ENCODE peak calls at places on chromosomes 1 and 21, in ten cellular contexts. One of them, this sample, is unnamed.

GRCh38 chr21:45941338-45941710 is 40.2 kb upstream of the COL6A1 start:
- DNase-seq in epithelial cell of esophagus: no peak
- DNase-seq in activated CD8-positive, alpha-beta memory T cell treated with anti-CD3 and anti-CD28 coated beads, Interleukin-2, amount 10 ng/mL, durations not matched to agents 7 days and 5 days: no peak
- DNase-seq in renal cortical epithelial cell: no peak
- DNase-seq in body of pancreas: no peak
- DNase-seq in endothelial cell of umbilical vein: no peak
- DNase-seq in fibroblast of mammary gland: no peak
- DNase-seq in psoas muscle: no peak
- DNase-seq in CD8-positive, alpha-beta T cell: no peak
- DNase-seq in HEK293T: no peak
- DNase-seq in this sample: no peak

GRCh38 chr1:157033357-157033876 is 12.1 kb downstream of the ARHGEF11 start:
- DNase-seq in epithelial cell of esophagus: no peak
- DNase-seq in activated CD8-positive, alpha-beta memory T cell treated with anti-CD3 and anti-CD28 coated beads, Interleukin-2, amount 10 ng/mL, durations not matched to agents 7 days and 5 days: no peak
- DNase-seq in renal cortical epithelial cell: no peak
- DNase-seq in body of pancreas: no peak
- DNase-seq in endothelial cell of umbilical vein: no peak
- DNase-seq in fibroblast of mammary gland: no peak
- DNase-seq in psoas muscle: no peak
- DNase-seq in CD8-positive, alpha-beta T cell: no peak
- DNase-seq in HEK293T: no peak
- DNase-seq in this sample: no peak

GRCh38 chr1:18530567-18531502 is 50.1 kb downstream of the KLHDC7A start:
- DNase-seq in epithelial cell of esophagus: no peak
- DNase-seq in activated CD8-positive, alpha-beta memory T cell treated with anti-CD3 and anti-CD28 coated beads, Interleukin-2, amount 10 ng/mL, durations not matched to agents 7 days and 5 days: peak
- DNase-seq in renal cortical epithelial cell: peak
- DNase-seq in body of pancreas: no peak
- DNase-seq in endothelial cell of umbilical vein: no peak
- DNase-seq in fibroblast of mammary gland: no peak
- DNase-seq in psoas muscle: no peak
- DNase-seq in CD8-positive, alpha-beta T cell: no peak
- DNase-seq in HEK293T: no peak
- DNase-seq in this sample: no peak

GRCh38 chr1:246199086-246199485 is 308.0 kb downstream of the SMYD3 start:
- DNase-seq in epithelial cell of esophagus: peak
- DNase-seq in activated CD8-positive, alpha-beta memory T cell treated with anti-CD3 and anti-CD28 coated beads, Interleukin-2, amount 10 ng/mL, durations not matched to agents 7 days and 5 days: no peak
- DNase-seq in renal cortical epithelial cell: peak
- DNase-seq in body of pancreas: no peak
- DNase-seq in endothelial cell of umbilical vein: no peak
- DNase-seq in fibroblast of mammary gland: peak
- DNase-seq in psoas muscle: no peak
- DNase-seq in CD8-positive, alpha-beta T cell: no peak
- DNase-seq in HEK293T: peak
- DNase-seq in this sample: no peak

GRCh38 chr1:205296154-205296553 is 25.4 kb downstream of the NUAK2 start:
- DNase-seq in epithelial cell of esophagus: peak
- DNase-seq in activated CD8-positive, alpha-beta memory T cell treated with anti-CD3 and anti-CD28 coated beads, Interleukin-2, amount 10 ng/mL, durations not matched to agents 7 days and 5 days: no peak
- DNase-seq in renal cortical epithelial cell: no peak
- DNase-seq in body of pancreas: no peak
- DNase-seq in endothelial cell of umbilical vein: no peak
- DNase-seq in fibroblast of mammary gland: no peak
- DNase-seq in psoas muscle: no peak
- DNase-seq in CD8-positive, alpha-beta T cell: no peak
- DNase-seq in HEK293T: no peak
- DNase-seq in this sample: no peak

GRCh38 chr1:155127105-155127671 is 488 bp upstream of the EFNA1 start:
- DNase-seq in epithelial cell of esophagus: peak
- DNase-seq in activated CD8-positive, alpha-beta memory T cell treated with anti-CD3 and anti-CD28 coated beads, Interleukin-2, amount 10 ng/mL, durations not matched to agents 7 days and 5 days: no peak
- DNase-seq in renal cortical epithelial cell: peak
- DNase-seq in body of pancreas: peak
- DNase-seq in endothelial cell of umbilical vein: peak
- DNase-seq in fibroblast of mammary gland: peak
- DNase-seq in psoas muscle: peak
- DNase-seq in CD8-positive, alpha-beta T cell: peak
- DNase-seq in HEK293T: peak
- DNase-seq in this sample: no peak

GRCh38 chr21:15406791-15407190 is 323.0 kb upstream of the USP25 start:
- DNase-seq in epithelial cell of esophagus: peak
- DNase-seq in activated CD8-positive, alpha-beta memory T cell treated with anti-CD3 and anti-CD28 coated beads, Interleukin-2, amount 10 ng/mL, durations not matched to agents 7 days and 5 days: no peak
- DNase-seq in renal cortical epithelial cell: peak
- DNase-seq in body of pancreas: peak
- DNase-seq in endothelial cell of umbilical vein: no peak
- DNase-seq in fibroblast of mammary gland: no peak
- DNase-seq in psoas muscle: no peak
- DNase-seq in CD8-positive, alpha-beta T cell: no peak
- DNase-seq in HEK293T: no peak
- DNase-seq in this sample: no peak

GRCh38 chr1:209095627-209096595 is 487.6 kb upstream of the CAMK1G start:
- DNase-seq in epithelial cell of esophagus: peak
- DNase-seq in activated CD8-positive, alpha-beta memory T cell treated with anti-CD3 and anti-CD28 coated beads, Interleukin-2, amount 10 ng/mL, durations not matched to agents 7 days and 5 days: no peak
- DNase-seq in renal cortical epithelial cell: peak
- DNase-seq in body of pancreas: no peak
- DNase-seq in endothelial cell of umbilical vein: no peak
- DNase-seq in fibroblast of mammary gland: peak
- DNase-seq in psoas muscle: no peak
- DNase-seq in CD8-positive, alpha-beta T cell: no peak
- DNase-seq in HEK293T: no peak
- DNase-seq in this sample: peak

GRCh38 chr1:15997637-15998280 is 6.3 kb upstream of the SRARP start:
- DNase-seq in epithelial cell of esophagus: no peak
- DNase-seq in activated CD8-positive, alpha-beta memory T cell treated with anti-CD3 and anti-CD28 coated beads, Interleukin-2, amount 10 ng/mL, durations not matched to agents 7 days and 5 days: no peak
- DNase-seq in renal cortical epithelial cell: no peak
- DNase-seq in body of pancreas: no peak
- DNase-seq in endothelial cell of umbilical vein: no peak
- DNase-seq in fibroblast of mammary gland: no peak
- DNase-seq in psoas muscle: no peak
- DNase-seq in CD8-positive, alpha-beta T cell: no peak
- DNase-seq in HEK293T: no peak
- DNase-seq in this sample: no peak

GRCh38 chr1:240027059-240027462 is 64.6 kb upstream of the FMN2 start:
- DNase-seq in epithelial cell of esophagus: peak
- DNase-seq in activated CD8-positive, alpha-beta memory T cell treated with anti-CD3 and anti-CD28 coated beads, Interleukin-2, amount 10 ng/mL, durations not matched to agents 7 days and 5 days: no peak
- DNase-seq in renal cortical epithelial cell: peak
- DNase-seq in body of pancreas: peak
- DNase-seq in endothelial cell of umbilical vein: peak
- DNase-seq in fibroblast of mammary gland: peak
- DNase-seq in psoas muscle: no peak
- DNase-seq in CD8-positive, alpha-beta T cell: no peak
- DNase-seq in HEK293T: peak
- DNase-seq in this sample: peak

GRCh38 chr1:233061265-233061664 is 110.9 kb downstream of the NTPCR start:
- DNase-seq in epithelial cell of esophagus: no peak
- DNase-seq in activated CD8-positive, alpha-beta memory T cell treated with anti-CD3 and anti-CD28 coated beads, Interleukin-2, amount 10 ng/mL, durations not matched to agents 7 days and 5 days: no peak
- DNase-seq in renal cortical epithelial cell: no peak
- DNase-seq in body of pancreas: no peak
- DNase-seq in endothelial cell of umbilical vein: no peak
- DNase-seq in fibroblast of mammary gland: no peak
- DNase-seq in psoas muscle: no peak
- DNase-seq in CD8-positive, alpha-beta T cell: no peak
- DNase-seq in HEK293T: no peak
- DNase-seq in this sample: no peak

GRCh38 chr21:38494688-38495087 is 3.6 kb downstream of the ERG start:
- DNase-seq in epithelial cell of esophagus: no peak
- DNase-seq in activated CD8-positive, alpha-beta memory T cell treated with anti-CD3 and anti-CD28 coated beads, Interleukin-2, amount 10 ng/mL, durations not matched to agents 7 days and 5 days: no peak
- DNase-seq in renal cortical epithelial cell: peak
- DNase-seq in body of pancreas: no peak
- DNase-seq in endothelial cell of umbilical vein: peak
- DNase-seq in fibroblast of mammary gland: no peak
- DNase-seq in psoas muscle: no peak
- DNase-seq in CD8-positive, alpha-beta T cell: no peak
- DNase-seq in HEK293T: no peak
- DNase-seq in this sample: no peak

GRCh38 chr1:41618066-41618825 is 133.8 kb upstream of the EDN2 start:
- DNase-seq in epithelial cell of esophagus: peak
- DNase-seq in activated CD8-positive, alpha-beta memory T cell treated with anti-CD3 and anti-CD28 coated beads, Interleukin-2, amount 10 ng/mL, durations not matched to agents 7 days and 5 days: no peak
- DNase-seq in renal cortical epithelial cell: peak
- DNase-seq in body of pancreas: peak
- DNase-seq in endothelial cell of umbilical vein: peak
- DNase-seq in fibroblast of mammary gland: peak
- DNase-seq in psoas muscle: peak
- DNase-seq in CD8-positive, alpha-beta T cell: no peak
- DNase-seq in HEK293T: no peak
- DNase-seq in this sample: no peak

GRCh38 chr1:3890389-3891328 is 9.4 kb downstream of the C1orf174 start:
- DNase-seq in epithelial cell of esophagus: no peak
- DNase-seq in activated CD8-positive, alpha-beta memory T cell treated with anti-CD3 and anti-CD28 coated beads, Interleukin-2, amount 10 ng/mL, durations not matched to agents 7 days and 5 days: peak
- DNase-seq in renal cortical epithelial cell: no peak
- DNase-seq in body of pancreas: no peak
- DNase-seq in endothelial cell of umbilical vein: no peak
- DNase-seq in fibroblast of mammary gland: no peak
- DNase-seq in psoas muscle: peak
- DNase-seq in CD8-positive, alpha-beta T cell: peak
- DNase-seq in HEK293T: no peak
- DNase-seq in this sample: no peak

GRCh38 chr1:12188657-12189327 is 22.0 kb downstream of the TNFRSF1B start:
- DNase-seq in epithelial cell of esophagus: no peak
- DNase-seq in activated CD8-positive, alpha-beta memory T cell treated with anti-CD3 and anti-CD28 coated beads, Interleukin-2, amount 10 ng/mL, durations not matched to agents 7 days and 5 days: no peak
- DNase-seq in renal cortical epithelial cell: no peak
- DNase-seq in body of pancreas: no peak
- DNase-seq in endothelial cell of umbilical vein: no peak
- DNase-seq in fibroblast of mammary gland: no peak
- DNase-seq in psoas muscle: no peak
- DNase-seq in CD8-positive, alpha-beta T cell: no peak
- DNase-seq in HEK293T: no peak
- DNase-seq in this sample: no peak

GRCh38 chr1:219220945-219221344 is 47.3 kb downstream of the LYPLAL1 start:
- DNase-seq in epithelial cell of esophagus: no peak
- DNase-seq in activated CD8-positive, alpha-beta memory T cell treated with anti-CD3 and anti-CD28 coated beads, Interleukin-2, amount 10 ng/mL, durations not matched to agents 7 days and 5 days: no peak
- DNase-seq in renal cortical epithelial cell: no peak
- DNase-seq in body of pancreas: no peak
- DNase-seq in endothelial cell of umbilical vein: no peak
- DNase-seq in fibroblast of mammary gland: no peak
- DNase-seq in psoas muscle: no peak
- DNase-seq in CD8-positive, alpha-beta T cell: no peak
- DNase-seq in HEK293T: no peak
- DNase-seq in this sample: no peak

GRCh38 chr1:22832414-22832786 is 121.8 kb downstream of the EPHB2 start:
- DNase-seq in epithelial cell of esophagus: peak
- DNase-seq in activated CD8-positive, alpha-beta memory T cell treated with anti-CD3 and anti-CD28 coated beads, Interleukin-2, amount 10 ng/mL, durations not matched to agents 7 days and 5 days: no peak
- DNase-seq in renal cortical epithelial cell: peak
- DNase-seq in body of pancreas: no peak
- DNase-seq in endothelial cell of umbilical vein: no peak
- DNase-seq in fibroblast of mammary gland: peak
- DNase-seq in psoas muscle: no peak
- DNase-seq in CD8-positive, alpha-beta T cell: no peak
- DNase-seq in HEK293T: no peak
- DNase-seq in this sample: peak

GRCh38 chr1:92851729-92852128 is 19.9 kb downstream of the RPL5 start:
- DNase-seq in epithelial cell of esophagus: no peak
- DNase-seq in activated CD8-positive, alpha-beta memory T cell treated with anti-CD3 and anti-CD28 coated beads, Interleukin-2, amount 10 ng/mL, durations not matched to agents 7 days and 5 days: no peak
- DNase-seq in renal cortical epithelial cell: no peak
- DNase-seq in body of pancreas: no peak
- DNase-seq in endothelial cell of umbilical vein: no peak
- DNase-seq in fibroblast of mammary gland: no peak
- DNase-seq in psoas muscle: no peak
- DNase-seq in CD8-positive, alpha-beta T cell: no peak
- DNase-seq in HEK293T: no peak
- DNase-seq in this sample: no peak

GRCh38 chr1:231420959-231421615 is 1.0 kb downstream of the EGLN1 start:
- DNase-seq in epithelial cell of esophagus: peak
- DNase-seq in activated CD8-positive, alpha-beta memory T cell treated with anti-CD3 and anti-CD28 coated beads, Interleukin-2, amount 10 ng/mL, durations not matched to agents 7 days and 5 days: peak
- DNase-seq in renal cortical epithelial cell: no peak
- DNase-seq in body of pancreas: peak
- DNase-seq in endothelial cell of umbilical vein: peak
- DNase-seq in fibroblast of mammary gland: peak
- DNase-seq in psoas muscle: peak
- DNase-seq in CD8-positive, alpha-beta T cell: peak
- DNase-seq in HEK293T: peak
- DNase-seq in this sample: peak

GRCh38 chr1:178133291-178133989 is 39.5 kb downstream of the RASAL2 start:
- DNase-seq in epithelial cell of esophagus: no peak
- DNase-seq in activated CD8-positive, alpha-beta memory T cell treated with anti-CD3 and anti-CD28 coated beads, Interleukin-2, amount 10 ng/mL, durations not matched to agents 7 days and 5 days: no peak
- DNase-seq in renal cortical epithelial cell: no peak
- DNase-seq in body of pancreas: no peak
- DNase-seq in endothelial cell of umbilical vein: no peak
- DNase-seq in fibroblast of mammary gland: no peak
- DNase-seq in psoas muscle: no peak
- DNase-seq in CD8-positive, alpha-beta T cell: no peak
- DNase-seq in HEK293T: no peak
- DNase-seq in this sample: no peak

GRCh38 chr1:100322436-100323211 is 29.7 kb upstream of the CDC14A start:
- DNase-seq in epithelial cell of esophagus: peak
- DNase-seq in activated CD8-positive, alpha-beta memory T cell treated with anti-CD3 and anti-CD28 coated beads, Interleukin-2, amount 10 ng/mL, durations not matched to agents 7 days and 5 days: no peak
- DNase-seq in renal cortical epithelial cell: peak
- DNase-seq in body of pancreas: no peak
- DNase-seq in endothelial cell of umbilical vein: no peak
- DNase-seq in fibroblast of mammary gland: peak
- DNase-seq in psoas muscle: no peak
- DNase-seq in CD8-positive, alpha-beta T cell: no peak
- DNase-seq in HEK293T: no peak
- DNase-seq in this sample: no peak

GRCh38 chr1:12249748-12250147 is 19.9 kb downstream of the VPS13D start:
- DNase-seq in epithelial cell of esophagus: no peak
- DNase-seq in activated CD8-positive, alpha-beta memory T cell treated with anti-CD3 and anti-CD28 coated beads, Interleukin-2, amount 10 ng/mL, durations not matched to agents 7 days and 5 days: no peak
- DNase-seq in renal cortical epithelial cell: no peak
- DNase-seq in body of pancreas: no peak
- DNase-seq in endothelial cell of umbilical vein: no peak
- DNase-seq in fibroblast of mammary gland: no peak
- DNase-seq in psoas muscle: no peak
- DNase-seq in CD8-positive, alpha-beta T cell: no peak
- DNase-seq in HEK293T: no peak
- DNase-seq in this sample: no peak

GRCh38 chr1:168453056-168453455 is 90.7 kb downstream of the XCL2 start:
- DNase-seq in epithelial cell of esophagus: no peak
- DNase-seq in activated CD8-positive, alpha-beta memory T cell treated with anti-CD3 and anti-CD28 coated beads, Interleukin-2, amount 10 ng/mL, durations not matched to agents 7 days and 5 days: no peak
- DNase-seq in renal cortical epithelial cell: no peak
- DNase-seq in body of pancreas: no peak
- DNase-seq in endothelial cell of umbilical vein: no peak
- DNase-seq in fibroblast of mammary gland: no peak
- DNase-seq in psoas muscle: no peak
- DNase-seq in CD8-positive, alpha-beta T cell: no peak
- DNase-seq in HEK293T: no peak
- DNase-seq in this sample: no peak